ENCODE peak calls at places on chromosomes 16 and 17, in five cellular contexts. U is heart left ventricle, I is IMR-90, O is left ventricle myocardium inferior, M is tibial artery. Z is an unnamed sample.

GRCh38 chr16:66375451-66375850 is 9.0 kb downstream of the CDH5 start:
- DNase-seq in U (no peak), I (no peak), O (no peak), M (no peak), Z (no peak)

GRCh38 chr17:17606416-17607000 is 15.0 kb upstream of the PEMT start:
- DNase-seq in U (no peak), I (no peak), O (no peak), M (no peak), Z (no peak)

GRCh38 chr16:75235721-75236193 is 15.7 kb downstream of the BCAR1 start:
- DNase-seq in U (peak), I (no peak), O (no peak), M (peak), Z (no peak)

GRCh38 chr16:72844225-72844920 is 203.6 kb downstream of the ZFHX3 start:
- DNase-seq in U (no peak), I (no peak), O (no peak), M (no peak), Z (no peak)

GRCh38 chr17:45325810-45326209 is 9.0 kb upstream of the MAP3K14 start:
- DNase-seq in U (no peak), I (no peak), O (no peak), M (peak), Z (peak)

GRCh38 chr17:15909481-15909991 is 35.4 kb upstream of the ADORA2B start:
- DNase-seq in U (peak), I (no peak), O (peak), M (no peak), Z (no peak)

GRCh38 chr16:1713933-1714332 is 7.9 kb downstream of the MAPK8IP3 start:
- DNase-seq in U (no peak), I (no peak), O (no peak), M (no peak), Z (no peak)

GRCh38 chr17:18226284-18226945 is 980 bp downstream of the LLGL1 start:
- DNase-seq in U (no peak), I (peak), O (no peak), M (no peak), Z (no peak)

GRCh38 chr17:38879878-38880727 is 10.2 kb downstream of the LASP1 start:
- DNase-seq in U (peak), I (peak), O (no peak), M (no peak), Z (no peak)

GRCh38 chr17:47705536-47706481 is 11.8 kb downstream of the TBKBP1 start:
- DNase-seq in U (no peak), I (no peak), O (no peak), M (no peak), Z (no peak)

GRCh38 chr17:76715462-76715830 is 4.7 kb upstream of the MXRA7 start:
- DNase-seq in U (no peak), I (no peak), O (no peak), M (peak), Z (no peak)

GRCh38 chr17:65198653-65199382 is 61.6 kb downstream of the RGS9 start:
- DNase-seq in U (no peak), I (peak), O (no peak), M (no peak), Z (no peak)

GRCh38 chr16:14097182-14097951 is 26.2 kb downstream of the MRTFB start:
- DNase-seq in U (no peak), I (no peak), O (no peak), M (no peak), Z (no peak)

GRCh38 chr16:86573646-86574508 is 4.5 kb upstream of the FOXL1 start:
- DNase-seq in U (no peak), I (no peak), O (no peak), M (peak), Z (no peak)

GRCh38 chr16:86572616-86573015 is 5.7 kb upstream of the FOXL1 start:
- DNase-seq in U (no peak), I (no peak), O (no peak), M (peak), Z (no peak)

GRCh38 chr16:86574646-86575045 is 3.7 kb upstream of the FOXL1 start:
- DNase-seq in U (no peak), I (no peak), O (no peak), M (peak), Z (no peak)

GRCh38 chr16:86572041-86572521 is 5.5 kb downstream of the FOXC2 start:
- DNase-seq in U (no peak), I (no peak), O (no peak), M (peak), Z (peak)

GRCh38 chr16:86573215-86573614 is 5.1 kb upstream of the FOXL1 start:
- DNase-seq in U (no peak), I (no peak), O (no peak), M (no peak), Z (peak)
- H3K27ac ChIP-seq in U (no peak), I (no peak), O (peak), M (peak), Z (no peak)

GRCh38 chr17:50686494-50687199 is 21.1 kb downstream of the ANKRD40 start:
- DNase-seq in U (peak), I (peak), O (no peak), M (peak), Z (no peak)

GRCh38 chr17:50689956-50690886 is 17.5 kb downstream of the ANKRD40 start:
- DNase-seq in U (no peak), I (no peak), O (no peak), M (peak), Z (peak)

GRCh38 chr17:50687200-50688066 is 20.3 kb downstream of the ANKRD40 start:
- DNase-seq in U (no peak), I (no peak), O (no peak), M (peak), Z (no peak)

GRCh38 chr17:50689251-50689650 is 18.5 kb downstream of the ANKRD40 start:
- DNase-seq in U (no peak), I (peak), O (no peak), M (peak), Z (no peak)

DNA sequence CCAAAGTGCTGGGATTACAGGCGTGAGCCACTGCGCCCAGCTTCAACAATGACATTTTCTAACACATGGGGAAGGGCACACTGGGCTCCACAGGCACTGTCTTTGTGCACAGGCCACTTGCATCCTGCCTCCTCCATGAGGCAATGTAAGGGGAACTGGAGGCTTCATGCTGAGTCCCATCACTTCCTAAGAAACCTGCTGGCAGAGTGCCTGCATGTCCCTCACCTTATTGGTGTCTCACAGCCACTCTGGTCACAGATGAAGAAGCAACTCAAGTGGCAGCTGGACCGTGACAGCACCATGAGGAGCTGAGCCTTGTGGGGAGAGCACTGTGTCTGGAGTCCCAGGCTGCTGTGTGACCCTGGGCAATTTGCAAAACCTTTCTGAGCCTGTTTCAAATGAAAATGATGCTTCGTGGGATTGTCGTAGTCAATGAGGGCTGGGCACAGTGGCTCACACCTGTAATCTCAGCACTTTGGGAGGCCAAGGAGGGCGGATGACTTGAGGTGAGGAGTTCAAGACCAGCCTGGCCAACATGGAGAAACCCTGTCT is 19.5 kb downstream of the ANKRD40 start:
- DNase-seq in U (no peak), I (no peak), O (no peak), M (peak), Z (no peak)
- H3K27ac ChIP-seq in U (no peak), I (no peak), O (no peak), M (peak), Z (no peak)

DNA sequence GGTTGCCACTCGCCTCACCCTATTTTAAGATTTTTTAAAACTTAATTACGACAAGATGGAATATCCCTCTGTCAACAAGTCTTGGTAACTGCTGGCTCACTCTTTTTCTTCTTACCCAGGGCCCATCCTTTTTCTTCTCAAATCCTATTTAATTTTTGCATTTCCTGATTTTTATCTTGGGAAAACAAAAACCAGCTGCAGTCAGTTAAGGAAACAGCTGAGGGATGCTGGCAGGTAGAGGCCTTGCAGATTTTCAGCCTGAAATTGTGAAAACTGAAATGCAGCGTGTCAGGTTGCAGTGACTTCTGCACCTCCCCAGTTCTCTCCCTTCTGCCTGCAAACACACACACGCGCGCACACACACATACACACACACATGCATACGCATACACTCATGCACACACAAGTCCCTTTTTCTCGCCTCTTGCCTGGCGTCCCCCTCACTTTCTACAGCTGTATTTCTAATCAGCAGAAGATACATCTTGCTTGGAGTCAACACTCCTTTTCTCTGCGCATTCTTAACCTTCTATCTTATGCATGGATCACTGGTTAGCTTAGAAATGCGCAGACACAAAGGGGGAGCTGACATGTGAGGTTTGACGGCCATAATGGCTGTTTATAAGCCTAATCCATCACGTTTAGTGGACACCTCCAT is 391.9 kb upstream of the SALL1 start:
- DNase-seq in U (no peak), I (no peak), O (no peak), M (no peak), Z (no peak)
- H3K27ac ChIP-seq in U (no peak), I (no peak), O (no peak), M (no peak), Z (no peak)

GRCh38 chr17:7352559-7352889 is 562 bp downstream of the KCTD11 start:
- DNase-seq in U (no peak), I (no peak), O (no peak), M (no peak), Z (no peak)

GRCh38 chr17:7355053-7355452 is at the start of gene TMEM95:
- DNase-seq in U (peak), I (no peak), O (peak), M (no peak), Z (peak)

GRCh38 chr17:7354262-7354781 is 634 bp upstream of the TMEM95 start:
- DNase-seq in U (no peak), I (peak), O (no peak), M (no peak), Z (peak)

GRCh38 chr17:7351665-7352558 is at the start of gene KCTD11:
- DNase-seq in U (peak), I (peak), O (peak), M (peak), Z (peak)

GRCh38 chr17:7352910-7353635 is 1.1 kb downstream of the KCTD11 start:
- DNase-seq in U (peak), I (no peak), O (no peak), M (no peak), Z (no peak)
- H3K27ac ChIP-seq in U (peak), I (peak), O (peak), M (peak), Z (peak)

DNA sequence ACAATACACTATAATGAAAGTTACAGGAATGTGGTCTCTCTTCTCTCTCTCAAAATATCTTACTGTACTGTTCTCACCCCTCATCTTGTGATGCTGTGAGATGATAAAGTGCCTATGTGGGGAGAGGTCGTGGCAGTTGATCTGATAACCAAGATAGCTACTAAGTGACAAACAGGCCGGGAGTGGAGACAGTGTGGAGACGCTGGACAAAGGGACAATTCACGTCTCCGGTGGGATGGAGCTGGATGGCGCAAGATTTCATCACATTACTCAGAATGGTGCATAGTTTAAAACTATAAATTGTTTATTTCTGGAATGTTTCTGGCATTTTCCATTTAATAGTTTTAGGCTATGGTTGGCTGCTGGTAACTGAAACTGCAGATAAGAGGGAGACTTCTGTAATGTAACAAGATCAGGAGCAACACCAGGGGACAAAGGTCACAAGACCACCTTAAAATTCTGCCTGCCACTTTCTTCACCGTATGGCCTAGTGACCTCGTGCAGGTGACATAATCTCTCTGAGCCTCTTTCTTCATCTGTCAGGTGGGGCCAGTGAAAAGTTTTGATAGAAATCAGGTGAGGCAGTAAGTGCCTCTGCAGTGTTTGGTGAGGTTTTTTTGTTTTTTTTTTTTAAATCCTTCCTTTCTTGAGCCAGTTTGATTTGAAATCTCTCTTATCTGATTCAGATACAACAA is 54.4 kb upstream of the LGALS9 start:
- DNase-seq in U (no peak), I (peak), O (no peak), M (no peak), Z (no peak)
- H3K27ac ChIP-seq in U (peak), I (peak), O (peak), M (peak), Z (no peak)

GRCh38 chr16:67463691-67464090 is 17.3 kb downstream of the ATP6V0D1 start:
- DNase-seq in U (no peak), I (no peak), O (no peak), M (no peak), Z (no peak)
- H3K27ac ChIP-seq in U (no peak), I (no peak), O (no peak), M (no peak), Z (no peak)

GRCh38 chr17:79965806-79966205 is 69.9 kb downstream of the TBC1D16 start:
- DNase-seq in U (no peak), I (no peak), O (peak), M (peak), Z (peak)
- H3K27ac ChIP-seq in U (no peak), I (no peak), O (no peak), M (no peak), Z (no peak)